ENCODE peak calls at places on chromosomes 5 and 9, in four cellular contexts. One of them, this sample, is unnamed.

GRCh38 chr5:132388244-132389050 is 18.9 kb downstream of the SLC22A5 start:
- DNase-seq in BE2C: no peak
- DNase-seq in CD8-positive, alpha-beta T cell: no peak
- DNase-seq in H9: no peak
- DNase-seq in this sample: no peak

GRCh38 chr5:61004448-61004847 is 59.4 kb downstream of the NDUFAF2 start:
- DNase-seq in BE2C: no peak
- DNase-seq in CD8-positive, alpha-beta T cell: no peak
- DNase-seq in H9: no peak
- DNase-seq in this sample: no peak

GRCh38 chr5:140556438-140556837 is 835 bp downstream of the SRA1 start:
- DNase-seq in BE2C: no peak
- DNase-seq in CD8-positive, alpha-beta T cell: peak
- DNase-seq in H9: no peak
- DNase-seq in this sample: no peak

GRCh38 chr5:144467795-144468194 is 297.1 kb downstream of the KCTD16 start:
- DNase-seq in BE2C: no peak
- DNase-seq in CD8-positive, alpha-beta T cell: no peak
- DNase-seq in H9: peak
- DNase-seq in this sample: peak

GRCh38 chr5:151630088-151630487 is 39.0 kb upstream of the FAT2 start:
- DNase-seq in BE2C: no peak
- DNase-seq in CD8-positive, alpha-beta T cell: no peak
- DNase-seq in H9: no peak
- DNase-seq in this sample: no peak

GRCh38 chr5:11494340-11494739 is 409.9 kb downstream of the CTNND2 start:
- DNase-seq in BE2C: no peak
- DNase-seq in CD8-positive, alpha-beta T cell: no peak
- DNase-seq in H9: no peak
- DNase-seq in this sample: no peak

GRCh38 chr5:32144637-32145207 is 29.4 kb downstream of the GOLPH3 start:
- DNase-seq in BE2C: no peak
- DNase-seq in CD8-positive, alpha-beta T cell: no peak
- DNase-seq in H9: no peak
- DNase-seq in this sample: no peak

GRCh38 chr9:17600962-17601593 is 22.2 kb downstream of the SH3GL2 start:
- DNase-seq in BE2C: no peak
- DNase-seq in CD8-positive, alpha-beta T cell: no peak
- DNase-seq in H9: no peak
- DNase-seq in this sample: no peak

GRCh38 chr5:1480806-1481205 is 35.6 kb upstream of the SLC6A3 start:
- DNase-seq in BE2C: no peak
- DNase-seq in CD8-positive, alpha-beta T cell: no peak
- DNase-seq in H9: no peak
- DNase-seq in this sample: no peak

GRCh38 chr9:81574399-81574798 is 114.9 kb downstream of the TLE1 start:
- DNase-seq in BE2C: no peak
- DNase-seq in CD8-positive, alpha-beta T cell: no peak
- DNase-seq in H9: no peak
- DNase-seq in this sample: no peak

GRCh38 chr5:39009981-39010380 is 64.2 kb downstream of the RICTOR start:
- DNase-seq in BE2C: no peak
- DNase-seq in CD8-positive, alpha-beta T cell: no peak
- DNase-seq in H9: no peak
- DNase-seq in this sample: no peak

GRCh38 chr5:69211200-69211599 is 21.8 kb downstream of the CENPH start:
- DNase-seq in BE2C: no peak
- DNase-seq in CD8-positive, alpha-beta T cell: no peak
- DNase-seq in H9: no peak
- DNase-seq in this sample: no peak

GRCh38 chr5:112232651-112233050 is 186.4 kb downstream of the EPB41L4A start:
- DNase-seq in BE2C: no peak
- DNase-seq in CD8-positive, alpha-beta T cell: no peak
- DNase-seq in H9: no peak
- DNase-seq in this sample: no peak

GRCh38 chr5:73899916-73900315 is 273.9 kb downstream of the ARHGEF28 start:
- DNase-seq in BE2C: no peak
- DNase-seq in CD8-positive, alpha-beta T cell: no peak
- DNase-seq in H9: no peak
- DNase-seq in this sample: no peak

GRCh38 chr5:179825655-179826182 is 5.0 kb downstream of the SQSTM1 start:
- DNase-seq in BE2C: no peak
- DNase-seq in CD8-positive, alpha-beta T cell: peak
- DNase-seq in H9: no peak
- DNase-seq in this sample: no peak

GRCh38 chr5:141960018-141960417 is 2.0 kb upstream of the PCDH12 start:
- DNase-seq in BE2C: peak
- DNase-seq in CD8-positive, alpha-beta T cell: peak
- DNase-seq in H9: no peak
- DNase-seq in this sample: peak

GRCh38 chr9:12464368-12464767 is 228.8 kb upstream of the TYRP1 start:
- DNase-seq in BE2C: no peak
- DNase-seq in CD8-positive, alpha-beta T cell: no peak
- DNase-seq in H9: no peak
- DNase-seq in this sample: no peak

GRCh38 chr5:61732376-61732775 is 400.3 kb downstream of the ZSWIM6 start:
- DNase-seq in BE2C: no peak
- DNase-seq in CD8-positive, alpha-beta T cell: no peak
- DNase-seq in H9: no peak
- DNase-seq in this sample: peak

GRCh38 chr9:116944714-116945534 is 257.8 kb downstream of the TRIM32 start:
- DNase-seq in BE2C: no peak
- DNase-seq in CD8-positive, alpha-beta T cell: no peak
- DNase-seq in H9: no peak
- DNase-seq in this sample: no peak

GRCh38 chr9:132181796-132182521 is 20.1 kb downstream of the NTNG2 start:
- DNase-seq in BE2C: peak
- DNase-seq in CD8-positive, alpha-beta T cell: no peak
- DNase-seq in H9: no peak
- DNase-seq in this sample: peak

GRCh38 chr9:35333551-35333950 is 156.4 kb upstream of the RUSC2 start:
- DNase-seq in BE2C: no peak
- DNase-seq in CD8-positive, alpha-beta T cell: no peak
- DNase-seq in H9: no peak
- DNase-seq in this sample: no peak

GRCh38 chr5:154298060-154298459 is 107.5 kb downstream of the GALNT10 start:
- DNase-seq in BE2C: no peak
- DNase-seq in CD8-positive, alpha-beta T cell: no peak
- DNase-seq in H9: no peak
- DNase-seq in this sample: no peak

GRCh38 chr9:19373527-19373926 is 6.5 kb downstream of the RPS6 start:
- DNase-seq in BE2C: no peak
- DNase-seq in CD8-positive, alpha-beta T cell: no peak
- DNase-seq in H9: no peak
- DNase-seq in this sample: no peak

GRCh38 chr5:777756-778161 is 6.8 kb downstream of the ZDHHC11B start:
- DNase-seq in BE2C: peak
- DNase-seq in CD8-positive, alpha-beta T cell: no peak
- DNase-seq in H9: peak
- DNase-seq in this sample: no peak

GRCh38 chr9:95507456-95508241 is 9.1 kb downstream of the PTCH1 start:
- DNase-seq in BE2C: peak
- DNase-seq in CD8-positive, alpha-beta T cell: peak
- DNase-seq in H9: peak
- DNase-seq in this sample: peak

GRCh38 chr5:170861855-170862766 is at the start of gene RANBP17:
- DNase-seq in BE2C: peak
- DNase-seq in CD8-positive, alpha-beta T cell: no peak
- DNase-seq in H9: peak
- DNase-seq in this sample: peak

GRCh38 chr9:89425024-89425805 is 72.7 kb downstream of the SEMA4D start:
- DNase-seq in BE2C: no peak
- DNase-seq in CD8-positive, alpha-beta T cell: no peak
- DNase-seq in H9: no peak
- DNase-seq in this sample: no peak

GRCh38 chr9:34343090-34343489 is 13.7 kb downstream of the NUDT2 start:
- DNase-seq in BE2C: no peak
- DNase-seq in CD8-positive, alpha-beta T cell: no peak
- DNase-seq in H9: no peak
- DNase-seq in this sample: no peak

GRCh38 chr5:57550132-57550531 is 67.5 kb upstream of the ACTBL2 start:
- DNase-seq in BE2C: no peak
- DNase-seq in CD8-positive, alpha-beta T cell: no peak
- DNase-seq in H9: peak
- DNase-seq in this sample: no peak

GRCh38 chr9:130885422-130886375 is 10.9 kb downstream of the QRFP start:
- DNase-seq in BE2C: no peak
- DNase-seq in CD8-positive, alpha-beta T cell: no peak
- DNase-seq in H9: no peak
- DNase-seq in this sample: no peak

GRCh38 chr9:134455951-134456739 is 129.9 kb downstream of the RXRA start:
- DNase-seq in BE2C: peak
- DNase-seq in CD8-positive, alpha-beta T cell: peak
- DNase-seq in H9: no peak
- DNase-seq in this sample: no peak

GRCh38 chr9:107600060-107600573 is 110.5 kb upstream of the KLF4 start:
- DNase-seq in BE2C: no peak
- DNase-seq in CD8-positive, alpha-beta T cell: no peak
- DNase-seq in H9: no peak
- DNase-seq in this sample: no peak

GRCh38 chr5:56900858-56901578 is 8.4 kb upstream of the SETD9 start:
- DNase-seq in BE2C: peak
- DNase-seq in CD8-positive, alpha-beta T cell: peak
- DNase-seq in H9: no peak
- DNase-seq in this sample: peak

GRCh38 chr5:179324760-179325295 is 20.4 kb downstream of the ADAMTS2 start:
- DNase-seq in BE2C: no peak
- DNase-seq in CD8-positive, alpha-beta T cell: no peak
- DNase-seq in H9: no peak
- DNase-seq in this sample: no peak

GRCh38 chr9:111828193-111828592 is 33.5 kb upstream of the SHOC1 start:
- DNase-seq in BE2C: no peak
- DNase-seq in CD8-positive, alpha-beta T cell: no peak
- DNase-seq in H9: no peak
- DNase-seq in this sample: no peak
- TF ChIP-seq CTCF in BE2C: no peak
- TF ChIP-seq CTCF in CD8-positive, alpha-beta T cell: no peak
- TF ChIP-seq CTCF in H9: no peak
- TF ChIP-seq CTCF in this sample: no peak

GRCh38 chr9:99104459-99105151 is at the start of gene TGFBR1:
- DNase-seq in BE2C: peak
- DNase-seq in CD8-positive, alpha-beta T cell: peak
- DNase-seq in H9: peak
- DNase-seq in this sample: peak

GRCh38 chr9:99105152-99106043 is 485 bp downstream of the TGFBR1 start:
- DNase-seq in BE2C: peak
- DNase-seq in CD8-positive, alpha-beta T cell: peak
- DNase-seq in H9: peak
- DNase-seq in this sample: peak

GRCh38 chr9:99103909-99104458 is 929 bp upstream of the TGFBR1 start:
- DNase-seq in BE2C: no peak
- DNase-seq in CD8-positive, alpha-beta T cell: peak
- DNase-seq in H9: no peak
- DNase-seq in this sample: no peak

GRCh38 chr9:99108131-99108530 is 3.2 kb downstream of the TGFBR1 start:
- DNase-seq in BE2C: no peak
- DNase-seq in CD8-positive, alpha-beta T cell: no peak
- DNase-seq in H9: no peak
- DNase-seq in this sample: no peak

DNA sequence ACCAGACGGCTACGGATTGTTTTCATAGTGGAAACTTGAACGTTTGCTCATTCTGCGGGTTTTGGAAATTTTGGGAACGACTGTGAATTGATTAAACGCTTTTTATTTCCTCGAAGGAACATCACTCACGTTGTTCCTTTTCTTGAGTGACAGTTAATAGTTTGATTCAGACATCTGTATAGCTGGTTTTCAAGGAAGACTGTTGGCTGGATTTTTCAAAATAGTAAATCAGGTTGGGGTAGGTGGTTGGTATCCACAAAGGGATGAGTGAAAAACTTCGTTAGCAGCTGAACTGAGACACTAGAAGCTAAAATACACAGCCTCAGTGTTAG is 1.1 kb downstream of the TGFBR1 start:
- DNase-seq in BE2C: no peak
- DNase-seq in CD8-positive, alpha-beta T cell: no peak
- DNase-seq in H9: no peak
- DNase-seq in this sample: no peak
- TF ChIP-seq CTCF in BE2C: no peak
- TF ChIP-seq CTCF in CD8-positive, alpha-beta T cell: no peak
- TF ChIP-seq CTCF in H9: no peak
- TF ChIP-seq CTCF in this sample: no peak

GRCh38 chr5:23994581-23995370 is 487.4 kb downstream of the PRDM9 start:
- DNase-seq in BE2C: no peak
- DNase-seq in CD8-positive, alpha-beta T cell: no peak
- DNase-seq in H9: no peak
- DNase-seq in this sample: no peak
- TF ChIP-seq CTCF in BE2C: peak
- TF ChIP-seq CTCF in CD8-positive, alpha-beta T cell: no peak
- TF ChIP-seq CTCF in H9: peak
- TF ChIP-seq CTCF in this sample: peak

DNA sequence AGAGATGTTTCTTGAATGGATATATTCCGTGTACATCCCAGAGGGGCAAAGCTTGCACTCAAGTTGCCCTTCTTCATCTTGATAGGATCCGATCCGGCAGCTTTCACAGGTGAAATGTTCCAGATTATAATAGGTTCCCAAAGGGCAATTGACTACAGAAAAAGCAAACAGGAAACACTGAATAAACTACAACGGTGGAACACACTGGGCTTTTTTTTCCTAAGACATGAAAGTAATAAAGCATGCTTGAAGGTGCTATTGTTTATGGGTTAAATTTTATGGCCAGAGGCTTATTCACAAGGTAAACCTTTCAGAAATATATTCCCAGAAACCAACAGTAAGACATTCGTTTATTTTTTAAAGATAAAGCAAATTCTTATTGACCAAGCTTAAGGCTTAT is 110.6 kb downstream of the SVEP1 start:
- DNase-seq in BE2C: no peak
- DNase-seq in CD8-positive, alpha-beta T cell: no peak
- DNase-seq in H9: no peak
- DNase-seq in this sample: no peak
- TF ChIP-seq CTCF in BE2C: no peak
- TF ChIP-seq CTCF in CD8-positive, alpha-beta T cell: no peak
- TF ChIP-seq CTCF in H9: no peak
- TF ChIP-seq CTCF in this sample: no peak